ENCODE peak calls at places on chromosomes 6 and 20, in seven cellular contexts. One of them, this sample, is unnamed.

GRCh38 chr6:128518531-128519131 is 1.8 kb downstream of the PTPRK start:
- DNase-seq in neuronal stem cell: no peak
- DNase-seq in H9: no peak
- DNase-seq in IMR-90: no peak
- DNase-seq in mesenchymal stem cell: no peak
- DNase-seq in H1: no peak
- DNase-seq in mesendoderm: no peak
- DNase-seq in this sample: no peak

GRCh38 chr6:149331871-149332270 is 14.4 kb downstream of the TAB2 start:
- DNase-seq in H1: no peak
- DNase-seq in mesenchymal stem cell: no peak
- DNase-seq in IMR-90: peak
- DNase-seq in H9: no peak
- DNase-seq in neuronal stem cell: no peak
- DNase-seq in mesendoderm: no peak
- DNase-seq in this sample: no peak

GRCh38 chr20:48682529-48683385 is 145.0 kb downstream of the PREX1 start:
- DNase-seq in mesendoderm: peak
- DNase-seq in IMR-90: peak
- DNase-seq in H1: peak
- DNase-seq in mesenchymal stem cell: peak
- DNase-seq in neuronal stem cell: peak
- DNase-seq in H9: peak
- DNase-seq in this sample: no peak

GRCh38 chr6:100924574-100924973 is 43.4 kb upstream of the ASCC3 start:
- DNase-seq in H9: no peak
- DNase-seq in mesenchymal stem cell: no peak
- DNase-seq in IMR-90: no peak
- DNase-seq in H1: no peak
- DNase-seq in mesendoderm: no peak
- DNase-seq in neuronal stem cell: no peak
- DNase-seq in this sample: peak

GRCh38 chr20:20520776-20521175 is 152.9 kb downstream of the INSM1 start:
- DNase-seq in mesenchymal stem cell: peak
- DNase-seq in H9: no peak
- DNase-seq in mesendoderm: no peak
- DNase-seq in H1: no peak
- DNase-seq in IMR-90: peak
- DNase-seq in neuronal stem cell: no peak
- DNase-seq in this sample: peak

GRCh38 chr6:139308284-139308916 is 16.6 kb upstream of the TXLNB start:
- DNase-seq in IMR-90: peak
- DNase-seq in mesendoderm: no peak
- DNase-seq in mesenchymal stem cell: no peak
- DNase-seq in H1: no peak
- DNase-seq in neuronal stem cell: no peak
- DNase-seq in H9: no peak
- DNase-seq in this sample: no peak

GRCh38 chr20:18524646-18525045 is 16.9 kb downstream of the SEC23B start:
- DNase-seq in neuronal stem cell: no peak
- DNase-seq in H9: no peak
- DNase-seq in mesenchymal stem cell: peak
- DNase-seq in IMR-90: peak
- DNase-seq in mesendoderm: no peak
- DNase-seq in H1: no peak
- DNase-seq in this sample: peak

GRCh38 chr6:109284675-109285074 is 97.6 kb downstream of the CD164 start:
- DNase-seq in mesendoderm: peak
- DNase-seq in mesenchymal stem cell: no peak
- DNase-seq in H9: no peak
- DNase-seq in H1: no peak
- DNase-seq in neuronal stem cell: no peak
- DNase-seq in IMR-90: no peak
- DNase-seq in this sample: peak

GRCh38 chr20:41798926-41799502 is 180.8 kb upstream of the CHD6 start:
- DNase-seq in IMR-90: no peak
- DNase-seq in mesendoderm: peak
- DNase-seq in mesenchymal stem cell: no peak
- DNase-seq in neuronal stem cell: no peak
- DNase-seq in H1: no peak
- DNase-seq in H9: peak
- DNase-seq in this sample: no peak

GRCh38 chr20:16537025-16537665 is 36.1 kb downstream of the KIF16B start:
- DNase-seq in H1: no peak
- DNase-seq in mesenchymal stem cell: no peak
- DNase-seq in mesendoderm: no peak
- DNase-seq in IMR-90: no peak
- DNase-seq in H9: no peak
- DNase-seq in neuronal stem cell: no peak
- DNase-seq in this sample: no peak

GRCh38 chr6:106511274-106512047 is 117.8 kb downstream of the RTN4IP1 start:
- DNase-seq in mesenchymal stem cell: peak
- DNase-seq in mesendoderm: peak
- DNase-seq in H1: peak
- DNase-seq in H9: peak
- DNase-seq in neuronal stem cell: peak
- DNase-seq in IMR-90: no peak
- DNase-seq in this sample: peak

GRCh38 chr6:56096946-56097345 is 150.4 kb downstream of the COL21A1 start:
- DNase-seq in neuronal stem cell: no peak
- DNase-seq in mesendoderm: no peak
- DNase-seq in H1: no peak
- DNase-seq in IMR-90: no peak
- DNase-seq in H9: no peak
- DNase-seq in mesenchymal stem cell: no peak
- DNase-seq in this sample: no peak

GRCh38 chr20:64065062-64065972 is 2.3 kb downstream of the TCEA2 start:
- DNase-seq in H1: no peak
- DNase-seq in neuronal stem cell: no peak
- DNase-seq in IMR-90: no peak
- DNase-seq in mesendoderm: no peak
- DNase-seq in H9: no peak
- DNase-seq in mesenchymal stem cell: no peak
- DNase-seq in this sample: no peak

GRCh38 chr6:47094351-47094925 is 52.3 kb upstream of the ADGRF1 start:
- DNase-seq in IMR-90: peak
- DNase-seq in mesenchymal stem cell: no peak
- DNase-seq in H9: no peak
- DNase-seq in neuronal stem cell: no peak
- DNase-seq in H1: no peak
- DNase-seq in mesendoderm: peak
- DNase-seq in this sample: peak

GRCh38 chr6:5091210-5091609 is 6.1 kb downstream of the PPP1R3G start:
- DNase-seq in IMR-90: no peak
- DNase-seq in neuronal stem cell: no peak
- DNase-seq in mesenchymal stem cell: no peak
- DNase-seq in H9: no peak
- DNase-seq in H1: no peak
- DNase-seq in mesendoderm: no peak
- DNase-seq in this sample: no peak

GRCh38 chr20:63343460-63344150 is 17.5 kb downstream of the CHRNA4 start:
- DNase-seq in mesenchymal stem cell: no peak
- DNase-seq in H1: no peak
- DNase-seq in H9: no peak
- DNase-seq in mesendoderm: no peak
- DNase-seq in IMR-90: no peak
- DNase-seq in neuronal stem cell: no peak
- DNase-seq in this sample: no peak

GRCh38 chr6:158008894-158009891 is 27.5 kb downstream of the SYNJ2 start:
- DNase-seq in IMR-90: peak
- DNase-seq in H9: no peak
- DNase-seq in H1: no peak
- DNase-seq in neuronal stem cell: no peak
- DNase-seq in mesendoderm: no peak
- DNase-seq in mesenchymal stem cell: peak
- DNase-seq in this sample: no peak

DNA sequence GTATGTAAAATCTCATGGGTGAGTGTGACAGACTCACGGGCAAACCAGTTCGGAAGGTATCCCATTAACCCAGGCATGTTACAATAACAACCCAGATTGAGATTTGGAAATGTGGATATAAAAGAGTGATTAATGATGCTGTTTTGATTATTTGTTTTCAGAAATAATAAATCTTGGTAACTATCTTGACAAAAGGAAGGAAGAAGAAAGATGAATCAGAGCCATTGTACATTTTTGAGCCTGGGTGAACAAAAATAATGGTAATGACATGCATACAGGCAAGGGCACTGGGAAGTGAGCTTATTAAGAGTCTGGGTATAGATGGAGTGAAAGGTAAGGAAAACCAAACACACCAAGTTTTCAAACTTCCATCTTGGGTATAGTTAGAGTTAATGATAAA is 862.0 kb downstream of the PHF3 start:
- DNase-seq in H9: no peak
- DNase-seq in H1: no peak
- DNase-seq in IMR-90: no peak
- DNase-seq in neuronal stem cell: no peak
- DNase-seq in mesenchymal stem cell: no peak
- DNase-seq in mesendoderm: no peak
- DNase-seq in this sample: no peak
- H3K23ac ChIP-seq in H9: no peak
- H3K23ac ChIP-seq in H1: no peak
- H3K23ac ChIP-seq in IMR-90: no peak
- H3K23ac ChIP-seq in neuronal stem cell: no peak
- H3K23ac ChIP-seq in mesenchymal stem cell: no peak
- H3K23ac ChIP-seq in mesendoderm: no peak
- H3K23ac ChIP-seq in this sample: no peak

GRCh38 chr6:31094389-31094881 is 17.9 kb downstream of the C6orf15 start:
- DNase-seq in neuronal stem cell: no peak
- DNase-seq in H9: no peak
- DNase-seq in mesendoderm: no peak
- DNase-seq in H1: no peak
- DNase-seq in mesenchymal stem cell: no peak
- DNase-seq in IMR-90: no peak
- DNase-seq in this sample: no peak

GRCh38 chr6:31092769-31093505 is 19.4 kb downstream of the C6orf15 start:
- DNase-seq in H9: no peak
- DNase-seq in neuronal stem cell: no peak
- DNase-seq in H1: no peak
- DNase-seq in mesenchymal stem cell: peak
- DNase-seq in IMR-90: no peak
- DNase-seq in mesendoderm: no peak
- DNase-seq in this sample: peak

GRCh38 chr6:31096215-31096614 is 16.2 kb downstream of the C6orf15 start:
- DNase-seq in mesenchymal stem cell: no peak
- DNase-seq in neuronal stem cell: no peak
- DNase-seq in H9: no peak
- DNase-seq in mesendoderm: no peak
- DNase-seq in H1: no peak
- DNase-seq in IMR-90: no peak
- DNase-seq in this sample: no peak

GRCh38 chr6:31098449-31098938 is 13.9 kb downstream of the C6orf15 start:
- DNase-seq in mesenchymal stem cell: no peak
- DNase-seq in IMR-90: no peak
- DNase-seq in neuronal stem cell: no peak
- DNase-seq in H9: no peak
- DNase-seq in mesendoderm: no peak
- DNase-seq in H1: no peak
- DNase-seq in this sample: no peak

GRCh38 chr6:31096656-31097055 is 15.7 kb downstream of the C6orf15 start:
- DNase-seq in H9: no peak
- DNase-seq in neuronal stem cell: no peak
- DNase-seq in IMR-90: no peak
- DNase-seq in mesenchymal stem cell: no peak
- DNase-seq in H1: no peak
- DNase-seq in mesendoderm: no peak
- DNase-seq in this sample: no peak
- H3K27ac ChIP-seq in H9: no peak
- H3K27ac ChIP-seq in neuronal stem cell: no peak
- H3K27ac ChIP-seq in IMR-90: no peak
- H3K27ac ChIP-seq in mesenchymal stem cell: no peak
- H3K27ac ChIP-seq in H1: no peak
- H3K27ac ChIP-seq in mesendoderm: no peak
- H3K27ac ChIP-seq in this sample: no peak

GRCh38 chr6:147248859-147249258 is 44.6 kb downstream of the STXBP5 start:
- DNase-seq in mesenchymal stem cell: no peak
- DNase-seq in mesendoderm: peak
- DNase-seq in IMR-90: no peak
- DNase-seq in H1: no peak
- DNase-seq in H9: peak
- DNase-seq in neuronal stem cell: no peak
- DNase-seq in this sample: no peak

GRCh38 chr6:147246853-147247635 is 42.8 kb downstream of the STXBP5 start:
- DNase-seq in mesendoderm: no peak
- DNase-seq in neuronal stem cell: no peak
- DNase-seq in IMR-90: peak
- DNase-seq in H1: no peak
- DNase-seq in mesenchymal stem cell: no peak
- DNase-seq in H9: no peak
- DNase-seq in this sample: no peak

GRCh38 chr6:147251072-147251471 is 46.9 kb downstream of the STXBP5 start:
- DNase-seq in mesendoderm: no peak
- DNase-seq in neuronal stem cell: no peak
- DNase-seq in mesenchymal stem cell: no peak
- DNase-seq in H1: no peak
- DNase-seq in IMR-90: no peak
- DNase-seq in H9: no peak
- DNase-seq in this sample: no peak

GRCh38 chr6:147244832-147245231 is 40.6 kb downstream of the STXBP5 start:
- DNase-seq in mesendoderm: no peak
- DNase-seq in IMR-90: no peak
- DNase-seq in mesenchymal stem cell: no peak
- DNase-seq in H9: no peak
- DNase-seq in H1: no peak
- DNase-seq in neuronal stem cell: no peak
- DNase-seq in this sample: no peak

DNA sequence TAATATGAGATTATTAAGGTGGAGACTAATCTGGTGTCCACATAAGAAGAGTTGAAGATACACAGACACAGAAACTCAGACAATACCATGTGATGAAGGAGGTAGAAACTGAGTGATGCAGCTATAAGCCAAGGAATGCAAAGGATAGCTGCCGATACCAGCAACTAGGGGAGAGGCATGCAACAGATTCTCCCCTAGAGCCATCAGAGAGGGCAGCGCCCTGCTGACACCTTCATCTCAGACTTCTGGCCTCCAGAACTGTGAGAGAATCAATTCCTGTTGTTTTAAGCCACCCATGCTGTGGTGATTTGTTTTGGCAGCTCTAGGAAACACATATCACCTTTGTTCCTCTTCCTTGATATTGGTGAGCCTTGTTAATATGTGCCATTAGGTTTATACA is 41.5 kb downstream of the STXBP5 start:
- DNase-seq in H9: no peak
- DNase-seq in H1: no peak
- DNase-seq in neuronal stem cell: no peak
- DNase-seq in mesendoderm: peak
- DNase-seq in IMR-90: no peak
- DNase-seq in mesenchymal stem cell: no peak
- DNase-seq in this sample: no peak
- H3K23ac ChIP-seq in H9: no peak
- H3K23ac ChIP-seq in H1: no peak
- H3K23ac ChIP-seq in neuronal stem cell: no peak
- H3K23ac ChIP-seq in mesendoderm: no peak
- H3K23ac ChIP-seq in IMR-90: no peak
- H3K23ac ChIP-seq in mesenchymal stem cell: no peak
- H3K23ac ChIP-seq in this sample: no peak

DNA sequence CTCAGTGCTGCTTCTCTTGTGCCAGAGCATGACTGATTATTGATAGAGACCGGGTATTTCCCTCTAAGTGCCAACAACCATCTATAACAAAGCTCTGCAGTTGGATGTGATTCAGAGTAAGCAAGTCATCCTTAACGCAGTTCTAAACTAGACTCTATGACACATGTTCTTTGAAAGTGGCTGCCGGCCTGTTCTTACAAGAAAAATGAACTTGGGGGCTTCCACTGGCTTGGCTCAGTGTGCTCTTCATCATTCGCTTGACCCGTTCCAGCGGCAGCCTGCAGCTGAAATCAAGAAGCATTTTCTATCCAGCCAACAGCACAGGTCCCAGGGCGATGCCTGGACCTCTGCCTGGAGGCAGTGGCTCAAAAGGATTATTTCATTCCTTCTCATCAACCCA is 29.8 kb downstream of the GFOD1 start:
- DNase-seq in IMR-90: peak
- DNase-seq in H1: no peak
- DNase-seq in mesenchymal stem cell: no peak
- DNase-seq in H9: no peak
- DNase-seq in neuronal stem cell: no peak
- DNase-seq in mesendoderm: no peak
- DNase-seq in this sample: no peak
- H3K27ac ChIP-seq in IMR-90: no peak
- H3K27ac ChIP-seq in H1: no peak
- H3K27ac ChIP-seq in mesenchymal stem cell: no peak
- H3K27ac ChIP-seq in H9: no peak
- H3K27ac ChIP-seq in neuronal stem cell: no peak
- H3K27ac ChIP-seq in mesendoderm: no peak
- H3K27ac ChIP-seq in this sample: no peak

This sample was measured in trophoblast cell.